ENCODE peak calls at places on chromosome 6, in four cellular contexts. M, Z, J and V are unnamed samples.

GRCh38 chr6:159212026-159212425 is 42.8 kb downstream of the FNDC1 start:
- DNase-seq in M (no peak), Z (no peak), J (no peak), V (no peak)

GRCh38 chr6:111597687-111598086 is 8.0 kb downstream of the TRAF3IP2 start:
- DNase-seq in M (peak; percentile 74), Z (no peak), J (no peak), V (no peak)

GRCh38 chr6:146997062-146997461 is 207.2 kb upstream of the STXBP5 start:
- DNase-seq in M (no peak), Z (no peak), J (no peak), V (no peak)

GRCh38 chr6:139602577-139602976 is 228.1 kb upstream of the CITED2 start:
- DNase-seq in M (no peak), Z (no peak), J (no peak), V (no peak)

GRCh38 chr6:137927777-137928218 is 60.7 kb downstream of the TNFAIP3 start:
- DNase-seq in M (no peak), Z (peak; percentile 65), J (peak; percentile 82), V (peak; percentile 54)

GRCh38 chr6:142013286-142013685 is 119.4 kb upstream of the GJE1 start:
- DNase-seq in M (no peak), Z (no peak), J (no peak), V (no peak)

GRCh38 chr6:74073896-74074295 is 377.9 kb downstream of the CD109 start:
- DNase-seq in M (no peak), Z (no peak), J (no peak), V (no peak)

GRCh38 chr6:116828983-116829382 is at the start of gene GPRC6A:
- DNase-seq in M (no peak), Z (no peak), J (no peak), V (no peak)

GRCh38 chr6:160349837-160350236 is 1.7 kb downstream of the SLC22A3 start:
- DNase-seq in M (no peak), Z (no peak), J (no peak), V (no peak)

GRCh38 chr6:134195985-134196384 is 121.9 kb downstream of the SGK1 start:
- DNase-seq in M (no peak), Z (no peak), J (no peak), V (no peak)

GRCh38 chr6:137214931-137215330 is 4.3 kb downstream of the IFNGR1 start:
- DNase-seq in M (no peak), Z (no peak), J (no peak), V (no peak)

GRCh38 chr6:11766589-11767450 is 11.8 kb downstream of the ADTRP start:
- DNase-seq in M (no peak), Z (no peak), J (no peak), V (no peak)

GRCh38 chr6:11050735-11051134 is 6.6 kb upstream of the ELOVL2 start:
- DNase-seq in M (no peak), Z (no peak), J (no peak), V (no peak)

GRCh38 chr6:42556462-42556861 is 7.4 kb upstream of the UBR2 start:
- DNase-seq in M (no peak), Z (no peak), J (no peak), V (no peak)

GRCh38 chr6:134004714-134005113 is 47.7 kb downstream of the SLC2A12 start:
- DNase-seq in M (no peak), Z (no peak), J (no peak), V (no peak)

GRCh38 chr6:56851541-56852248 is 103.2 kb upstream of the BEND6 start:
- DNase-seq in M (no peak), Z (peak; percentile 78), J (no peak), V (peak; percentile 73)

GRCh38 chr6:101393291-101394251 is at the start of gene GRIK2:
- DNase-seq in M (no peak), Z (no peak), J (no peak), V (peak; percentile 29)

GRCh38 chr6:127397729-127398609 is 54.6 kb upstream of the ECHDC1 start:
- DNase-seq in M (no peak), Z (no peak), J (no peak), V (no peak)

GRCh38 chr6:145115638-145116037 is 619.7 kb downstream of the EPM2A start:
- DNase-seq in M (no peak), Z (no peak), J (no peak), V (no peak)

GRCh38 chr6:112983741-112984221 is 636.7 kb downstream of the RFPL4B start:
- DNase-seq in M (no peak), Z (no peak), J (no peak), V (no peak)

GRCh38 chr6:19210849-19211590 is 626.1 kb upstream of the ID4 start:
- DNase-seq in M (peak; percentile 48), Z (no peak), J (peak; percentile 53), V (peak; percentile 12)

GRCh38 chr6:67544851-67545452 is 1090.1 kb upstream of the ADGRB3 start:
- DNase-seq in M (no peak), Z (no peak), J (no peak), V (no peak)

GRCh38 chr6:109456710-109457595 is 1.4 kb upstream of the MICAL1 start:
- DNase-seq in M (no peak), Z (no peak), J (no peak), V (peak; percentile 18)

GRCh38 chr6:166619912-166620311 is 7.1 kb downstream of the RPS6KA2 start:
- DNase-seq in M (no peak), Z (no peak), J (no peak), V (no peak)

GRCh38 chr6:166767191-166767590 is 140.1 kb upstream of the RPS6KA2 start:
- DNase-seq in M (no peak), Z (no peak), J (peak; percentile 41), V (no peak)

GRCh38 chr6:136289579-136290405 is at the start of gene BCLAF1:
- DNase-seq in M (peak; percentile 100), Z (peak; percentile 93), J (peak; percentile 100), V (peak; percentile 96)

GRCh38 chr6:7106215-7106751 is 1.5 kb upstream of the RREB1 start:
- DNase-seq in M (no peak), Z (no peak), J (no peak), V (no peak)

GRCh38 chr6:170438402-170438753 is 114.7 kb downstream of the PSMB1 start:
- DNase-seq in M (no peak), Z (peak; percentile 85), J (peak; percentile 69), V (peak; percentile 82)

GRCh38 chr6:9708600-9708999 is 706.3 kb downstream of the TFAP2A start:
- DNase-seq in M (no peak), Z (no peak), J (no peak), V (no peak)

GRCh38 chr6:30616811-30617564 is at the start of gene PPP1R10:
- DNase-seq in M (peak; percentile 99), Z (peak; percentile 91), J (peak; percentile 98), V (peak; percentile 94)

GRCh38 chr6:63643862-63644261 is 8.3 kb downstream of the PHF3 start:
- DNase-seq in M (no peak), Z (peak; percentile 15), J (no peak), V (peak; percentile 15)

GRCh38 chr6:20364327-20364726 is 37.4 kb upstream of the E2F3 start:
- DNase-seq in M (no peak), Z (no peak), J (no peak), V (no peak)

DNA sequence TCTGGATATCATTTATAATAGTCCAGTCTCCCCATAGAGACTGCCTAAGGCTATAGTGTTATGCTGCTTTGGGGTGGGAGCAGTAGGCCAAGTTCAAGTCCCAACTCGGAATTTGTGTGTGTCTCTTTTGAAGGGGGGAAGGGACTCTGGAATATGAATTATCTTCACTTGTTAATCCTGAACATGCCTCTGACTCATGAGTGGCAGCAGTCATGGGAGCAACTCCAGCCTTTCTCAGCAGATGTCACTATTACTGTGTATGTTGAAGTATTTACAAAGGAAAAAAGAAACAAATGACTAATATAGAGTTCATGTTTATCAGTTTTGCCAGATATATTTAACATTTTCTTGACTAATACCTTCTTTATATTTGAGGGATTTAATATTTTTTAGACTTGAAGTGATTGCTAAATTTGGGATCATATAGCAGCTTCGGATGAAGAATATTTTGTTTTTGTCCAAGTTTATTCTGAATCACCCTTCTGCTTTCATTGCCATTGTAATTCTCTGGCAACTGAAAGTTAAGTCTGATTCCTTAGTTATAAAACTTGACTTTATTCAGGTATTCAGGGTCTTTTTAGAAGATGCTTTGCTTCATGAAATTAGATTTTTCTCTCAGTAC is 23.4 kb downstream of the FAM217A start:
- DNase-seq in M (no peak), Z (no peak), J (no peak), V (no peak)
- TF ChIP-seq CTCF in M (peak; percentile 44), Z (no peak), J (no peak), V (no peak)

DNA sequence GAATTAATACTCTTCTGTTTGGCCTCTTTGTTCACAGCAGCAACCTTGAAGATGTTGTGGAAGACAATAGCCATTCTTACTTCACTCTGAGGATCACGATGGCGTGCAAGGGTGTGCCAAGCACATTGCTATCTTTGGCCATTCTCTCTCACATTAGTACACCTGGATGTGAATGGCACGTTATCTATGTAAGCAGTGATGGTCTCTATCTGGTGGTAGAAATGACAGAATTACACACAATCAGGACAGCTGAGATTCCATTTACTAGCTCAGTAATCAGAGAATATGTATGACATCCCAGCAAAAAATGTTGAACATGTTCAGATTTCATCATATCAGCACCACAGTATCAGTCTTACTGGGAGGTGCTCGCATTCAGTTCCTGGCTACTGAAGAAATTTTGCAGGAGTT is 116.2 kb downstream of the LCA5 start:
- DNase-seq in M (no peak), Z (no peak), J (no peak), V (no peak)
- TF ChIP-seq CTCF in M (no peak), Z (no peak), J (no peak), V (no peak)

GRCh38 chr6:28657367-28657755 is 131.7 kb downstream of the GPX5 start:
- DNase-seq in M (no peak), Z (no peak), J (no peak), V (no peak)

GRCh38 chr6:28658475-28659249 is 133.0 kb downstream of the GPX5 start:
- DNase-seq in M (no peak), Z (no peak), J (no peak), V (no peak)

GRCh38 chr6:28657756-28658465 is 132.2 kb downstream of the GPX5 start:
- DNase-seq in M (no peak), Z (peak; percentile 60), J (no peak), V (peak; percentile 61)

GRCh38 chr6:28655164-28655563 is 129.5 kb downstream of the GPX5 start:
- DNase-seq in M (no peak), Z (no peak), J (no peak), V (no peak)

GRCh38 chr6:28656715-28657114 is 131.0 kb downstream of the GPX5 start:
- DNase-seq in M (no peak), Z (no peak), J (no peak), V (no peak)
- TF ChIP-seq CTCF in M (no peak), Z (no peak), J (no peak), V (no peak)

GRCh38 chr6:151763938-151764680 is 43.4 kb upstream of the ESR1 start:
- DNase-seq in M (peak; percentile 94), Z (peak; percentile 54), J (peak; percentile 85), V (peak; percentile 46)
- TF ChIP-seq CTCF in M (peak; percentile 46), Z (peak; percentile 42), J (peak; percentile 68), V (peak; percentile 59)

GRCh38 chr6:129663531-129663930 is 46.4 kb downstream of the ARHGAP18 start:
- DNase-seq in M (no peak), Z (no peak), J (no peak), V (no peak)
- TF ChIP-seq CTCF in M (no peak), Z (no peak), J (no peak), V (no peak)

GRCh38 chr6:4848382-4849068 is 72.3 kb downstream of the CDYL start:
- DNase-seq in M (no peak), Z (peak; percentile 21), J (no peak), V (no peak)
- TF ChIP-seq CTCF in M (peak; percentile 46), Z (peak; percentile 51), J (no peak), V (peak; percentile 36)